ENCODE peak calls at places on chromosomes 3 and 15, in seven cellular contexts. V is neuronal stem cell, H is mesenchymal stem cell, I is IMR-90, W is mesendoderm, T is H1, J is trophoblast cell. F is an unnamed sample.

GRCh38 chr15:88243895-88244787 is 12.4 kb downstream of the NTRK3 start:
- DNase-seq in V (peak), H (peak), I (peak), W (peak), T (no peak), J (peak), F (peak)

GRCh38 chr3:44013967-44014366 is 227.7 kb upstream of the TOPAZ1 start:
- DNase-seq in V (no peak), H (no peak), I (no peak), W (no peak), T (no peak), J (no peak), F (no peak)

GRCh38 chr15:49720221-49720620 is 99.4 kb downstream of the DTWD1 start:
- DNase-seq in V (no peak), H (no peak), I (no peak), W (no peak), T (no peak), J (no peak), F (no peak)

GRCh38 chr3:196650740-196651311 is 11.3 kb downstream of the NRROS start:
- DNase-seq in V (no peak), H (peak), I (peak), W (no peak), T (no peak), J (peak), F (no peak)

GRCh38 chr15:72340366-72340765 is 20.4 kb upstream of the CELF6 start:
- DNase-seq in V (no peak), H (peak), I (peak), W (no peak), T (no peak), J (no peak), F (no peak)

GRCh38 chr3:36302110-36302509 is 78.2 kb upstream of the STAC start:
- DNase-seq in V (no peak), H (no peak), I (no peak), W (no peak), T (no peak), J (no peak), F (no peak)

GRCh38 chr15:67290319-67290718 is 35.7 kb downstream of the IQCH start:
- DNase-seq in V (no peak), H (no peak), I (no peak), W (no peak), T (no peak), J (peak), F (no peak)

GRCh38 chr15:87129916-87130315 is 1050.2 kb downstream of the AGBL1 start:
- DNase-seq in V (no peak), H (no peak), I (no peak), W (no peak), T (no peak), J (no peak), F (no peak)

GRCh38 chr3:52670621-52671521 is 14.8 kb downstream of the PBRM1 start:
- DNase-seq in V (no peak), H (peak), I (peak), W (peak), T (no peak), J (peak), F (no peak)

GRCh38 chr15:85707519-85708338 is 87.0 kb downstream of the KLHL25 start:
- DNase-seq in V (no peak), H (peak), I (peak), W (peak), T (no peak), J (peak), F (no peak)

GRCh38 chr15:86872782-86873181 is 793.1 kb downstream of the AGBL1 start:
- DNase-seq in V (no peak), H (no peak), I (no peak), W (no peak), T (no peak), J (no peak), F (no peak)

GRCh38 chr3:151085889-151086483 is 522 bp downstream of the MED12L start:
- DNase-seq in V (peak), H (peak), I (no peak), W (peak), T (no peak), J (no peak), F (peak)

GRCh38 chr15:71186267-71186666 is 71.0 kb downstream of the THSD4 start:
- DNase-seq in V (no peak), H (no peak), I (no peak), W (no peak), T (no peak), J (no peak), F (no peak)

GRCh38 chr3:150149651-150150051 is 179.0 kb upstream of the PFN2 start:
- DNase-seq in V (no peak), H (peak), I (peak), W (no peak), T (no peak), J (peak), F (no peak)

GRCh38 chr3:149114458-149114857 is 15.0 kb upstream of the HPS3 start:
- DNase-seq in V (no peak), H (no peak), I (no peak), W (no peak), T (no peak), J (no peak), F (no peak)

GRCh38 chr3:138916824-138917223 is 30.1 kb downstream of the FOXL2 start:
- DNase-seq in V (no peak), H (no peak), I (no peak), W (no peak), T (no peak), J (peak), F (no peak)

GRCh38 chr15:42090781-42091180 is 3.6 kb downstream of the PLA2G4D start:
- DNase-seq in V (no peak), H (no peak), I (no peak), W (no peak), T (no peak), J (peak), F (no peak)

GRCh38 chr3:172259726-172260248 is 188.5 kb downstream of the GHSR start:
- DNase-seq in V (no peak), H (no peak), I (no peak), W (no peak), T (no peak), J (peak), F (no peak)

GRCh38 chr3:143443851-143444331 is 324.3 kb downstream of the CHST2 start:
- DNase-seq in V (no peak), H (peak), I (peak), W (peak), T (no peak), J (peak), F (no peak)

GRCh38 chr3:153752405-153753027 is 368.7 kb upstream of the ARHGEF26 start:
- DNase-seq in V (no peak), H (no peak), I (no peak), W (no peak), T (no peak), J (no peak), F (no peak)

GRCh38 chr3:108538083-108538482 is 27.7 kb upstream of the MYH15 start:
- DNase-seq in V (no peak), H (no peak), I (no peak), W (no peak), T (no peak), J (no peak), F (no peak)

GRCh38 chr3:120642368-120642948 is 39.6 kb downstream of the HGD start:
- DNase-seq in V (no peak), H (peak), I (peak), W (peak), T (no peak), J (peak), F (no peak)

GRCh38 chr3:158936530-158937113 is 134.8 kb downstream of the MFSD1 start:
- DNase-seq in V (no peak), H (no peak), I (no peak), W (peak), T (no peak), J (no peak), F (peak)

GRCh38 chr3:107523361-107524213 is 825 bp downstream of the BBX start:
- DNase-seq in V (peak), H (peak), I (peak), W (peak), T (no peak), J (peak), F (peak)

GRCh38 chr3:107524214-107525100 is 1.7 kb downstream of the BBX start:
- DNase-seq in V (peak), H (peak), I (peak), W (peak), T (no peak), J (peak), F (peak)

GRCh38 chr3:107525954-107526305 is 3.2 kb downstream of the BBX start:
- DNase-seq in V (no peak), H (peak), I (no peak), W (no peak), T (no peak), J (no peak), F (no peak)

GRCh38 chr3:107522510-107523360 is at the start of gene BBX:
- DNase-seq in V (peak), H (peak), I (peak), W (peak), T (peak), J (peak), F (peak)

GRCh38 chr3:107525101-107525953 is 2.6 kb downstream of the BBX start:
- DNase-seq in V (peak), H (peak), I (no peak), W (peak), T (no peak), J (peak), F (peak)
- H3K27ac ChIP-seq in V (no peak), H (peak), I (peak), W (peak), T (no peak), J (peak), F (no peak)

GRCh38 chr3:161356287-161356686 is 15.0 kb downstream of the SPTSSB start:
- DNase-seq in V (no peak), H (no peak), I (no peak), W (no peak), T (no peak), J (no peak), F (no peak)

GRCh38 chr3:161351330-161351729 is 20.0 kb downstream of the SPTSSB start:
- DNase-seq in V (no peak), H (no peak), I (no peak), W (no peak), T (no peak), J (no peak), F (no peak)

GRCh38 chr3:161358488-161358887 is 12.8 kb downstream of the SPTSSB start:
- DNase-seq in V (no peak), H (no peak), I (no peak), W (no peak), T (no peak), J (no peak), F (no peak)

GRCh38 chr3:161354554-161354953 is 16.8 kb downstream of the SPTSSB start:
- DNase-seq in V (no peak), H (no peak), I (no peak), W (no peak), T (no peak), J (peak), F (no peak)

DNA sequence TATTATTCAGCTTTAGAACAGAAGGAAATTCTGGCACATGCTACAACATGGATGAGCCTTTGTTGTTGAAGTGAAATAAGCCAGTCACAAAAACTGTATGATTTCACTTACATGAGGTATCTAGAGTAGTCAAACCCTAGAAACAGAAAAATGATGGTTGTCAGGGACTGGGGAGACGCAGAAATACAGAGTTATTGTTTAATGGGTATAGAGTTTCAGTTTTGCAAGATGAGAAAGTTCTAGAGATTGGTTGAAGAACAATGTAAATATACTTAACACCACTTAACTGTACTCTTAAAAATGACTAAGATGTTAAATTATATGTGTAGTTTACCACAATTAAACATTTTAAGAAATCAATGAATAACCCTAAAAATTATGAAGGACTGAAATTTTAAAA is 15.8 kb downstream of the SPTSSB start:
- DNase-seq in V (no peak), H (no peak), I (no peak), W (no peak), T (no peak), J (no peak), F (no peak)
- H3K23ac ChIP-seq in V (no peak), H (no peak), I (no peak), W (no peak), T (no peak), J (no peak), F (no peak)

DNA sequence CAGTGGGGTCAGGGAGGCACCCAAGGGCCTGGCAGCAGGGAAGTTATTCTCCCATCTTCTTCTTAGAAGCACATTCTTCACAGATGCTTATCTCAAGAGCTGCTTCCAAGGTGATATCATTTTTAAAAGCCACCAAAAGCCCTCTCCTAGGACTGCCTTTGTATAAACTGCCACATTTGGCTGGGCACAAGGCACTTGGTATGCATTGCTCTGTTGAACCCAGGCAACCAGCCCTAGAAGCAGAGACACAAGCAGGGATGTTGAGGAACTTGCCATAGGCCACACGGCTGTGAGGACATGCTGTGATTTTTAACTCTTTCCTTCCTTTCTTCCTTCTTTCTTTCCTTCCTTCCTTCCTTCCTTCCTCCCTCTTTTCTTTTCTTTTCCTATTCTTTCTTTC is 7.4 kb upstream of the SLC6A1 start:
- DNase-seq in V (no peak), H (no peak), I (no peak), W (no peak), T (no peak), J (peak), F (no peak)
- H3K27ac ChIP-seq in V (no peak), H (no peak), I (no peak), W (no peak), T (no peak), J (no peak), F (no peak)

GRCh38 chr3:67551366-67552016 is 102.9 kb downstream of the SUCLG2 start:
- DNase-seq in V (no peak), H (no peak), I (no peak), W (no peak), T (no peak), J (no peak), F (no peak)
- H3K23ac ChIP-seq in V (no peak), H (no peak), I (no peak), W (no peak), T (no peak), J (no peak), F (no peak)

DNA sequence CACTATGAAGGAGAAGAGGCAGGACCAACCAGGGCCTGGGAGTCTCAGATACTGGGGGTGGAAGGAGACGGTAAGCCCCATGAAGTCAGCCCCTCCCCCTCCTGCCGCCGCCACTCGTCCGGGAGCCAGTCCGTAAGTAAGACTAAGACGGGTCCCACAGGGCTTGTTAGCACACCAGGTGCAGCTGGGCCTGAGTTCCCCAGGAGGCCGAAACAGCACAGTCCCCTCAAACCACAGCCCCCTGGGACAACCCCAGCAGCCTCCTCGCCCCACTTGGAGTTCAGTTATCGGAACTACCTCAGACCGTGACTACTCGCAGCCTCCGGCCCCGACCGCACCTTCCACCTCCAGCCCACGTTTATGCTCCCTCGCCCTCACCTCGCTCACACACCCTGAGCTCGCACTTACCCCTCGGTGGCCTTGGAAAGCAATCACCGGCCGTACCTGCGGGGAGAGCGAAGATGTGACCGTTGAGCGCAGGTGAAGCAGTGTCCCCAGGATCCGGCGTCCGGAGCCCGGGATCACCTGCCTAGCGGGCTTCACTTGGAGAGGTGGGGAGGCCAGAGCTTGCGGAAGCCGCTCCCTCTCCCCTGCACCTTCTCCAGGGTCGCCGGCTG is 557 bp downstream of the ELL3 start:
- DNase-seq in V (peak), H (no peak), I (no peak), W (peak), T (no peak), J (peak), F (peak)
- H3K27ac ChIP-seq in V (no peak), H (no peak), I (no peak), W (no peak), T (no peak), J (no peak), F (no peak)

DNA sequence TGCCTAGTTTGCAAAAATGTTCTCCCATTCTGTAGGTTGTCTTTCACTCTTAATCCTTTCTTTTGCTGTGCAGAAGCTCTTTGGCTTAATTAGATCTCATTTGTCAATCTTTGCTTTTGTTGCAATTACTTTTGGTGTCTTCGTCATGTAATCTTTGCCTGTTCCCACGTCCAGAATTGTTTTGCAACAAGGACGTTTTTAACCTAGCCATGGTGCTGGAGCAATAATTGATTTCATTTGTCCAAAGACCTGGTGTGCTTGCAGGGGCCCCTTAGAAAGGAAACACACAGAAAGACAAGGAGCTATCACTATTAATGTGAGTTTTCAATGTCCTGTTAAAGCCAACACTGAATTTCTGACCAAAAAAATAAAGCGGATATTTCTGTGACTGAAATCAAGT is 89.1 kb upstream of the GALNT15 start:
- DNase-seq in V (no peak), H (no peak), I (no peak), W (no peak), T (no peak), J (no peak), F (no peak)
- H3K23ac ChIP-seq in V (no peak), H (no peak), I (peak), W (no peak), T (no peak), J (no peak), F (no peak)

GRCh38 chr3:12579456-12579855 is 22.6 kb downstream of the MKRN2 start:
- DNase-seq in V (no peak), H (no peak), I (no peak), W (no peak), T (no peak), J (no peak), F (no peak)
- H3K27ac ChIP-seq in V (no peak), H (no peak), I (no peak), W (no peak), T (no peak), J (no peak), F (no peak)

DNA sequence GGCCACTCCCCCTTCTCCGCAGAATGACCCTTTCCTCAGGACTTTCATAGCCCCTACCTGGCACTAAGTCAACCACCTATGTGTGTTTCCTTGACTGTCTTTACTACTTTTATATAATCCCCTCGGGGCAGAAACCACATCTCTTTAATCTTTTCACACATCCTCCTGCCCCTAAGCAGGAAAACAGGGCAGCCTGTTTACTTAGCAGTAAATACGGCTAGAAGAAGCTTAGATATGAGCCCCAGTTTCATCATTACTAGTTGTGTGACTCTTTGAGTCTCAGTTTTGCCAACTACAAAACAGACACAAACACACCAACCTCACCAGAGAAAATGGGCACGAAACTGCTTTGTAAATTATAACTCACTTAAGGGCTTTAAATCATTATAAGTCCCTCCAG is 98.3 kb downstream of the CYP19A1 start:
- DNase-seq in V (no peak), H (no peak), I (no peak), W (peak), T (no peak), J (no peak), F (no peak)
- H3K23ac ChIP-seq in V (no peak), H (no peak), I (no peak), W (no peak), T (no peak), J (no peak), F (no peak)

GRCh38 chr3:99940350-99940749 is 122.7 kb downstream of the CMSS1 start:
- DNase-seq in V (no peak), H (no peak), I (no peak), W (no peak), T (no peak), J (no peak), F (no peak)
- H3K27ac ChIP-seq in V (no peak), H (no peak), I (no peak), W (no peak), T (no peak), J (peak), F (no peak)

DNA sequence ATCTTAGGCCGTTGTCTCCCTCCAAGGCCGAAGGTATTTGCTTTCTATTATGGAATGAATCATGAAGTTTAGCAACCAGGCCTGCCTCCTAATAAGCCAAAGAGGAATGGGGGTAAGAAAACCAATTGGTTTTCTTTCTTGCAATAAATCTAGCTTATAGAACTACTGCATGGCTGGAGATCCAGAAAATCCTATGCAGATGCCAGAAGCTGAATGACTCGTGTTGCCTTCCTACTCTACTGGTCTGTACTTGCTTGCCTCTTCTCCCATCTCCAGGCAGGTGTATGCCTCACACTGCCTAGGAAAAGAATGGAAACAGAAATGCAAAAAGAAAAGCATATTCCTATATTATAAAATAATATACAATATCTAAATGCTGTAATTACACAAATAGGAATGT is 31.1 kb upstream of the IL16 start:
- DNase-seq in V (no peak), H (no peak), I (peak), W (no peak), T (no peak), J (no peak), F (no peak)
- H3K23ac ChIP-seq in V (no peak), H (no peak), I (peak), W (no peak), T (no peak), J (no peak), F (no peak)

F was measured in H9.